ENCODE peak calls at places on chromosomes 12 and 14, in eight cellular contexts. Z, D, V, C, F, E, S and A are unnamed samples.

GRCh38 chr14:31420013-31420318 is 384 bp downstream of the HEATR5A start:
- DNase-seq in V (no peak), Z (peak), S (peak), C (peak), F (no peak), D (peak), E (peak), A (peak)

GRCh38 chr14:91113829-91114078 is at the start of gene DGLUCY:
- DNase-seq in E (no peak), Z (peak), C (no peak), F (no peak), S (no peak), D (no peak), V (no peak), A (no peak)

GRCh38 chr14:103716091-103716801 is 636 bp downstream of the ZFYVE21 start:
- DNase-seq in V (no peak), C (no peak), S (no peak), Z (peak), F (no peak), D (no peak), E (no peak), A (peak)

GRCh38 chr14:65243766-65244442 is 141.6 kb upstream of the MAX start:
- DNase-seq in E (no peak), V (no peak), D (no peak), F (no peak), C (no peak), Z (no peak), S (no peak), A (no peak)

GRCh38 chr14:52333823-52334657 is 19.9 kb downstream of the PTGER2 start:
- DNase-seq in Z (no peak), S (no peak), F (no peak), D (no peak), C (no peak), V (no peak), E (no peak), A (no peak)

GRCh38 chr14:63727231-63727735 is 582 bp downstream of the SGPP1 start:
- DNase-seq in V (no peak), S (peak), D (peak), Z (peak), C (peak), F (no peak), E (no peak), A (peak)

GRCh38 chr12:122871851-122872785 is 23.8 kb downstream of the VPS37B start:
- DNase-seq in C (peak), Z (peak), F (peak), V (no peak), S (peak), E (peak), D (no peak), A (peak)

GRCh38 chr12:124236651-124237050 is 58.2 kb upstream of the RFLNA start:
- DNase-seq in C (no peak), D (no peak), Z (no peak), E (no peak), V (no peak), S (no peak), F (no peak), A (no peak)

GRCh38 chr14:100173353-100173752 is 13.9 kb upstream of the DEGS2 start:
- DNase-seq in E (no peak), C (no peak), F (no peak), Z (no peak), S (no peak), V (no peak), D (no peak), A (no peak)

GRCh38 chr14:104685998-104686610 is 3.3 kb upstream of the INF2 start:
- DNase-seq in D (no peak), V (no peak), E (no peak), C (no peak), F (no peak), S (no peak), Z (no peak), A (no peak)

GRCh38 chr12:121939190-121939589 is 20.8 kb downstream of the CFAP251 start:
- DNase-seq in S (no peak), Z (no peak), C (no peak), V (no peak), D (no peak), F (no peak), E (no peak), A (no peak)

GRCh38 chr12:98402671-98403070 is 112.7 kb upstream of the TMPO start:
- DNase-seq in V (no peak), C (no peak), S (no peak), F (no peak), Z (no peak), E (no peak), D (no peak), A (no peak)

GRCh38 chr14:25049127-25049558 is 804 bp downstream of the STXBP6 start:
- DNase-seq in V (no peak), S (no peak), C (no peak), E (no peak), F (no peak), D (peak), Z (no peak), A (no peak)

GRCh38 chr12:12786716-12787601 is 1.5 kb downstream of the APOLD1 start:
- DNase-seq in V (peak), S (peak), C (peak), D (peak), E (no peak), F (peak), Z (peak), A (peak)

GRCh38 chr12:82527165-82527780 is 159.4 kb upstream of the TMTC2 start:
- DNase-seq in Z (no peak), D (peak), C (peak), V (no peak), S (peak), F (no peak), E (peak), A (peak)

GRCh38 chr14:59484611-59485174 is 376 bp downstream of the JKAMP start:
- DNase-seq in F (peak), Z (no peak), V (no peak), D (no peak), S (peak), C (peak), E (peak), A (no peak)

GRCh38 chr14:93045211-93045674 is 70.5 kb downstream of the ITPK1 start:
- DNase-seq in V (no peak), C (peak), D (no peak), Z (no peak), F (no peak), S (no peak), E (no peak), A (no peak)

GRCh38 chr12:6540181-6540877 is 6.0 kb downstream of the GAPDH start:
- DNase-seq in C (peak), S (no peak), V (no peak), D (peak), E (peak), Z (peak), F (no peak), A (peak)